ENCODE peak calls at places on chromosomes 12 and 14, in ten cellular contexts. J is transverse colon, A is esophagus muscularis mucosa, P is A549, G is H1, F is upper lobe of left lung, V is HepG2, L is GM12878, M is sigmoid colon, T is SK-N-SH. X is an unnamed sample.

GRCh38 chr12:124920353-124920935 is 6.0 kb upstream of the UBC start:
- DNase-seq in J (no peak), A (no peak), P (no peak), G (no peak), F (no peak), V (no peak), L (no peak), M (no peak), T (no peak), X (no peak)

GRCh38 chr12:95147836-95148235 is 69.4 kb downstream of the FGD6 start:
- DNase-seq in J (no peak), A (no peak), P (no peak), G (no peak), F (no peak), V (peak), L (no peak), M (no peak), T (no peak), X (no peak)

GRCh38 chr14:99430491-99430890 is 50.2 kb downstream of the SETD3 start:
- DNase-seq in J (no peak), A (no peak), P (peak), G (no peak), F (peak), V (no peak), L (no peak), M (no peak), T (no peak), X (no peak)

GRCh38 chr14:77203611-77204456 is 22.2 kb downstream of the TMEM63C start:
- DNase-seq in J (no peak), A (no peak), P (no peak), G (no peak), F (no peak), V (no peak), L (no peak), M (no peak), T (peak), X (no peak)

GRCh38 chr14:69191340-69192111 is at the start of gene EXD2:
- DNase-seq in J (peak), A (peak), P (peak), G (peak), F (peak), V (peak), L (peak), M (peak), T (peak), X (peak)

GRCh38 chr12:130164931-130165330 is 2.7 kb downstream of the FZD10 start:
- DNase-seq in J (no peak), A (no peak), P (no peak), G (no peak), F (no peak), V (no peak), L (no peak), M (no peak), T (no peak), X (no peak)

GRCh38 chr12:131375972-131376345 is 334.9 kb upstream of the SFSWAP start:
- DNase-seq in J (no peak), A (no peak), P (no peak), G (no peak), F (no peak), V (no peak), L (no peak), M (peak), T (no peak), X (no peak)

GRCh38 chr12:28107679-28108078 is 82.6 kb upstream of the CCDC91 start:
- DNase-seq in J (no peak), A (no peak), P (no peak), G (no peak), F (no peak), V (no peak), L (no peak), M (no peak), T (no peak), X (no peak)

GRCh38 chr14:93914278-93914677 is 12.9 kb upstream of the FAM181A start:
- DNase-seq in J (no peak), A (no peak), P (no peak), G (no peak), F (no peak), V (no peak), L (no peak), M (no peak), T (no peak), X (no peak)

GRCh38 chr12:53867216-53868012 is 71.2 kb upstream of the HOXC13 start:
- DNase-seq in J (no peak), A (no peak), P (peak), G (no peak), F (no peak), V (peak), L (no peak), M (no peak), T (no peak), X (no peak)
- TF ChIP-seq EP300 in J (no peak), A (no peak), P (no peak), G (no peak), F (no peak), V (no peak), L (no peak), M (no peak), T (no peak), X (no peak)

GRCh38 chr14:60753264-60754126 is 18.9 kb downstream of the MNAT1 start:
- DNase-seq in J (peak), A (no peak), P (no peak), G (no peak), F (peak), V (no peak), L (peak), M (no peak), T (no peak), X (no peak)
- TF ChIP-seq EP300 in J (no peak), A (no peak), P (no peak), G (no peak), F (no peak), V (no peak), L (peak), M (no peak), T (no peak), X (no peak)

DNA sequence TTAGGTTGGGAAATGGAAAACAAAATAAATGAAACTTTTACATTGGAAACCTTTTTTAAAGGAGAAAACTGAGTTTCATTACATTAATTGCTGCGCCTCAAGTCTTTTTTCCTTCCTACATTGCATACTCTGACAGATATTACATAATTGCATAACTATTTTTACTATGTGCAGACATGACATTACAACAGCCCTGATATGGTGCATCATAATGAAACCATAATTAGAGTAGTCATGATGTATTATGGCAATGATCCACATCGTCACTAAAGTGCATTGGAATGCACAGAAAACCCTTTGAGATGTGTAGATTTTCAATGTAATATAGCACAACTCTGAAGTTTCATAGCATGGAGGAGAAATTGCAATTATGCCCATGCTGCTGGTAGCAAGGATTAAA is 217.8 kb upstream of the NPAS3 start:
- DNase-seq in J (no peak), A (no peak), P (no peak), G (no peak), F (no peak), V (no peak), L (no peak), M (no peak), T (no peak), X (no peak)
- TF ChIP-seq EP300 in J (no peak), A (no peak), P (no peak), G (no peak), F (no peak), V (no peak), L (no peak), M (no peak), T (no peak), X (no peak)

GRCh38 chr14:20657216-20658211 is 16.0 kb upstream of the OR6S1 start:
- DNase-seq in J (no peak), A (peak), P (peak), G (peak), F (no peak), V (peak), L (no peak), M (no peak), T (no peak), X (no peak)
- TF ChIP-seq EP300 in J (no peak), A (no peak), P (no peak), G (no peak), F (no peak), V (no peak), L (no peak), M (no peak), T (no peak), X (no peak)

GRCh38 chr12:12428961-12429657 is 72.2 kb downstream of the BORCS5 start:
- DNase-seq in J (no peak), A (no peak), P (no peak), G (no peak), F (no peak), V (no peak), L (no peak), M (no peak), T (no peak), X (no peak)

GRCh38 chr12:12428047-12428446 is 71.2 kb downstream of the BORCS5 start:
- DNase-seq in J (no peak), A (no peak), P (no peak), G (no peak), F (no peak), V (no peak), L (no peak), M (no peak), T (no peak), X (no peak)

GRCh38 chr12:12423367-12423766 is 66.5 kb downstream of the BORCS5 start:
- DNase-seq in J (no peak), A (no peak), P (no peak), G (no peak), F (no peak), V (no peak), L (no peak), M (no peak), T (no peak), X (no peak)

GRCh38 chr12:12427568-12427967 is 70.7 kb downstream of the BORCS5 start:
- DNase-seq in J (no peak), A (no peak), P (no peak), G (no peak), F (no peak), V (peak), L (no peak), M (no peak), T (no peak), X (no peak)

GRCh38 chr12:12425616-12426015 is 68.7 kb downstream of the BORCS5 start:
- DNase-seq in J (no peak), A (no peak), P (no peak), G (no peak), F (no peak), V (no peak), L (no peak), M (no peak), T (no peak), X (no peak)
- TF ChIP-seq EP300 in J (no peak), A (no peak), P (no peak), G (no peak), F (no peak), V (no peak), L (no peak), M (no peak), T (no peak), X (no peak)

GRCh38 chr12:60279224-60279623 is 683.4 kb downstream of the SLC16A7 start:
- DNase-seq in J (no peak), A (no peak), P (no peak), G (no peak), F (no peak), V (no peak), L (no peak), M (no peak), T (no peak), X (no peak)
- TF ChIP-seq EP300 in J (no peak), A (no peak), P (no peak), G (no peak), F (no peak), V (no peak), L (no peak), M (no peak), T (no peak), X (no peak)

X was measured in ovary.